ENCODE peak calls at places on chromosome 11, in eight cellular contexts. H, E, W, V, Z, I, D and Q are unnamed samples.

GRCh38 chr11:73252577-73253191 is 19.5 kb upstream of the P2RY6 start:
- DNase-seq in Z (no peak), D (peak), V (no peak), I (no peak), E (peak), H (no peak), W (no peak), Q (no peak)

GRCh38 chr11:117449111-117449693 is 121.5 kb downstream of the CEP164 start:
- DNase-seq in I (no peak), H (no peak), D (no peak), E (no peak), W (no peak), V (no peak), Z (no peak), Q (no peak)

GRCh38 chr11:83681045-83681781 is 395.0 kb upstream of the CCDC90B start:
- DNase-seq in E (peak), V (no peak), H (no peak), W (no peak), D (no peak), I (no peak), Z (no peak), Q (no peak)

GRCh38 chr11:91163619-91164451 is 941.0 kb upstream of the CHORDC1 start:
- DNase-seq in D (no peak), E (peak), V (no peak), I (no peak), W (no peak), Z (no peak), H (no peak), Q (no peak)

GRCh38 chr11:45949992-45950407 is 27.5 kb downstream of the LARGE2 start:
- DNase-seq in V (no peak), D (no peak), Z (no peak), H (no peak), W (no peak), E (no peak), I (no peak), Q (no peak)

GRCh38 chr11:93160808-93161207 is 37.0 kb downstream of the SLC36A4 start:
- DNase-seq in E (peak), D (no peak), V (no peak), H (no peak), W (no peak), I (no peak), Z (no peak), Q (no peak)

GRCh38 chr11:28400236-28401100 is 292.3 kb downstream of the METTL15 start:
- DNase-seq in I (no peak), Z (no peak), E (peak), D (no peak), H (no peak), W (no peak), V (no peak), Q (no peak)

GRCh38 chr11:90453525-90453924 is 230.7 kb upstream of the CHORDC1 start:
- DNase-seq in I (no peak), W (no peak), D (no peak), E (no peak), V (no peak), Z (no peak), H (no peak), Q (no peak)